ENCODE peak calls at places on chromosome 11, in seven cellular contexts. X, I, M, O, B, L and H are unnamed samples.

GRCh38 chr11:62088331-62088933 is 35.4 kb upstream of the INCENP start:
- DNase-seq in X (no peak), I (peak; percentile 28), M (no peak), O (no peak), B (no peak), L (no peak), H (no peak)

GRCh38 chr11:40388097-40388818 is 1071.2 kb downstream of the LRRC4C start:
- DNase-seq in X (no peak), I (no peak), M (no peak), O (no peak), B (no peak), L (no peak), H (peak; percentile 70)

GRCh38 chr11:129192150-129192549 is at the start of gene ARHGAP32:
- DNase-seq in X (no peak), I (peak; percentile 8), M (no peak), O (no peak), B (no peak), L (no peak), H (no peak)

GRCh38 chr11:83778598-83778997 is 492.4 kb upstream of the CCDC90B start:
- DNase-seq in X (no peak), I (no peak), M (no peak), O (no peak), B (no peak), L (no peak), H (no peak)

GRCh38 chr11:107043242-107043991 is 25.1 kb upstream of the GUCY1A2 start:
- DNase-seq in X (no peak), I (no peak), M (no peak), O (no peak), B (peak; percentile 71), L (no peak), H (peak; percentile 82)

GRCh38 chr11:30815619-30816018 is 229.5 kb upstream of the MPPED2 start:
- DNase-seq in X (no peak), I (no peak), M (no peak), O (no peak), B (no peak), L (no peak), H (no peak)

GRCh38 chr11:17531818-17532131 is 12.4 kb downstream of the USH1C start:
- DNase-seq in X (no peak), I (no peak), M (no peak), O (no peak), B (no peak), L (peak; percentile 33), H (peak; percentile 64)

GRCh38 chr11:83265331-83265730 is 20.8 kb downstream of the CCDC90B start:
- DNase-seq in X (no peak), I (no peak), M (no peak), O (no peak), B (no peak), L (no peak), H (peak; percentile 64)

GRCh38 chr11:71305451-71306125 is 53.2 kb upstream of the SHANK2 start:
- DNase-seq in X (no peak), I (no peak), M (no peak), O (peak; percentile 38), B (no peak), L (no peak), H (no peak)

GRCh38 chr11:106621479-106621878 is 396.8 kb downstream of the GUCY1A2 start:
- DNase-seq in X (no peak), I (no peak), M (no peak), O (no peak), B (no peak), L (no peak), H (no peak)

GRCh38 chr11:120186799-120187591 is 23.8 kb upstream of the OAF start:
- DNase-seq in X (no peak), I (no peak), M (no peak), O (no peak), B (peak; percentile 50), L (peak; percentile 50), H (peak; percentile 61)

GRCh38 chr11:8368772-8369171 is 105.1 kb upstream of the LMO1 start:
- DNase-seq in X (no peak), I (no peak), M (no peak), O (no peak), B (no peak), L (no peak), H (no peak)

GRCh38 chr11:68118753-68119448 is 2.3 kb downstream of the CHKA start:
- DNase-seq in X (no peak), I (no peak), M (peak; percentile 9), O (no peak), B (peak; percentile 79), L (no peak), H (peak; percentile 38)

GRCh38 chr11:128216198-128216597 is 371.2 kb downstream of the ETS1 start:
- DNase-seq in X (no peak), I (no peak), M (no peak), O (no peak), B (no peak), L (no peak), H (no peak)

DNA sequence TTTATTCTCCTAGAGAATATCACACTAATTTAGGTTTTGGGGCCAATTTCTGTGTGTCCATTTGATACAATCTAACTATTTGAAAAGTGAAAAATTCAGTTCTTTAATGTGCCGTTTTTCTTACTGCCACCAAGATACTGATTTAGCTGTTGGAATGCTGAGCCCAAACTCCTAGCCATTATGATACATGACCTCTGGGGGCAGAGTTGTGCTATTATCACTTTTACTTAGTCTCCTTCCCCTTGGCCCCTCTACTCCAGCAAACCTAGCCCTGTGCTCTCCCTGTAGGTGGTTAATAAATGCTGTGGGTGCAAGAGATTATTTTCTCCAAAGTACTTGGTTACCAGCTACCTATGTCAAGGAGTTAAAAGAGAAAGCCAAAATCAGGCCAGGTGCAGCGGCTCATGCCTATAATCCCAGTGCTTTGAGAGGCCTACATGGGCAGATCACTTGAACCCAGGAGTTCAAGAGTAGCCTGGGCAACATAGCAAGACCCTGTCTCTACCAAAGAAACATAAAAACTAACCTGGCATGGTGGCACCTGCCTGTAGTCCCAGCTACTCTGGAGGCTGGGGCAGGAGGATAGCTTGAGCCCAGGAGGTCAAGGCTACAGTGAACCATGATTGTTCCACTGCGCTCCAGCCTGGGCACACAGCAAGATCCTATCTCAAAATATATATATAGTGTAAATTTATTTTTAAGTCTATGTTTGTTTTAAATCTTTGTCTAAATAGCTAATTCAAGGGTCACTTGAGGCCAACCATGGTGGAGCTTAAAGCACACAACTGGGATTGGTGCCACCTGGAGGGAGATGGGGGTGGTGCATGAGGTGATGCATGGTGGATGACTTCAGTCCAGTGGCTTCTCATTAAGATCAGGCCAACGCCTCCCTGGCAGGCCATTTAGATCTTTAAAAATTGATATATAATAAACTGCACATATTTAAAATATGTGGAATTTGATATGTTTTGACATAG is 193.2 kb upstream of the PLET1 start:
- DNase-seq in X (peak; percentile 34), I (peak; percentile 30), M (peak; percentile 70), O (peak; percentile 85), B (no peak), L (peak; percentile 29), H (peak; percentile 12)
- TF ChIP-seq RAD21 in X (peak; percentile 40), I (no peak), M (peak; percentile 39), O (peak; percentile 59), B (peak; percentile 4), L (no peak), H (peak; percentile 42)

GRCh38 chr11:130478881-130479280 is 30.4 kb downstream of the ADAMTS15 start:
- DNase-seq in X (no peak), I (no peak), M (no peak), O (peak; percentile 45), B (no peak), L (no peak), H (peak; percentile 34)

GRCh38 chr11:130477646-130478203 is 29.3 kb downstream of the ADAMTS15 start:
- DNase-seq in X (no peak), I (no peak), M (no peak), O (no peak), B (no peak), L (no peak), H (peak; percentile 18)

GRCh38 chr11:130476922-130477491 is 28.6 kb downstream of the ADAMTS15 start:
- DNase-seq in X (no peak), I (no peak), M (no peak), O (peak; percentile 40), B (no peak), L (no peak), H (no peak)

GRCh38 chr11:130476200-130476921 is 27.9 kb downstream of the ADAMTS15 start:
- DNase-seq in X (no peak), I (no peak), M (no peak), O (peak; percentile 30), B (no peak), L (no peak), H (peak; percentile 10)

DNA sequence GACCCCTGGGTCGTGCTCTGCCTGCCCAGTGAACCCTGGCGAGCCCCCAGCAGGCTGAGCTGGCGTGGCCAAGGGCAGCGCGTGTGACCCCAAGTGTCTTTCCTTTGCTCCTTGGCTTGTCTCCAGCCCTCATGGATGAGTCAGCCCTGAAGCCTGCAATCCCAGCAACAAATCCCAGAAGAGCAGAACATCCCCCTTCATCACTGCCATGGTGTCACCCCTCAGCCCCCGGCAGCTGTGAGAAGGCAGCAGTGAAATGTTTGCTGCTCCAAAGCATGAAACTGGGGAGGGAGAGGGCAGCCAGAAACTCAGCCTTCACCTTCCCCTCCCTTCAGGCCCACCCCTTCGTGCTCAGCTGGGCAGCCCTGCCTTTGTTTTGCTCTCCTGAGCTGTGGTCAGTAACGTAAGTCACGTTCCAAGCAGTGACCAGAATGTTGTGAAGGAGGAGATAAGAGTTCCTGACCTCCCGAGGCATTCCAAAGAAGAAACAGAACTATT is 29.8 kb downstream of the ADAMTS15 start:
- DNase-seq in X (no peak), I (peak; percentile 49), M (no peak), O (peak; percentile 44), B (no peak), L (no peak), H (peak; percentile 95)
- H3K4me1 ChIP-seq in X (peaks cover 8% of the 10 kb centered on the region), I (peaks cover 24% of the 10 kb centered on the region), M (no peaks in the 10 kb centered on the region), O (peaks cover 2% of the 10 kb centered on the region), B (no peaks in the 10 kb centered on the region), L (no peaks in the 10 kb centered on the region), H (peaks cover 45% of the 10 kb centered on the region)

GRCh38 chr11:99069831-99070444 is 49.2 kb downstream of the CNTN5 start:
- DNase-seq in X (no peak), I (no peak), M (no peak), O (peak; percentile 51), B (peak; percentile 4), L (peak; percentile 3), H (no peak)
- TF ChIP-seq CEBPB in X (no peak), I (no peak), M (no peak), O (no peak), B (no peak), L (no peak), H (no peak)

DNA sequence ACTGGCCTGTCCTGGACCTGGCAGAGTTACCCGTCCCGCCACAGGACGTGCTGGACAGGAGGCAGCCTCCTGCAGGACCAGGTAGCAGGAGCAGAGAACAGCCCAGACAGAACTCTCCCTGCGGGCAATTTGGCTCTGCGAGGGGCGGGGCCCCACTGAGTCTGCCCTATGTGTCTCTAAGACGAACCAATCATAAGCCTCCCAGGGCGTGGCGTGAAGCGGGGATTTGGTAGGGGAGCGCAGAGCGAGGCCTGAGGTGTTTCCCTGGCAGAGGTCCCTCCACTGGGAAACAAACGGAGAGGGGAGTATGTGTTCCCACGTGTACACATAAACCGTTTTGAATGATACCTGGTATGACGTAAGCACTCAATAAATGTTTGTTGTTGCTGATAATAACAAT is 7.4 kb downstream of the CD82 start:
- DNase-seq in X (no peak), I (no peak), M (no peak), O (peak; percentile 64), B (no peak), L (no peak), H (no peak)
- TF ChIP-seq RAD21 in X (no peak), I (no peak), M (no peak), O (no peak), B (no peak), L (no peak), H (no peak)

DNA sequence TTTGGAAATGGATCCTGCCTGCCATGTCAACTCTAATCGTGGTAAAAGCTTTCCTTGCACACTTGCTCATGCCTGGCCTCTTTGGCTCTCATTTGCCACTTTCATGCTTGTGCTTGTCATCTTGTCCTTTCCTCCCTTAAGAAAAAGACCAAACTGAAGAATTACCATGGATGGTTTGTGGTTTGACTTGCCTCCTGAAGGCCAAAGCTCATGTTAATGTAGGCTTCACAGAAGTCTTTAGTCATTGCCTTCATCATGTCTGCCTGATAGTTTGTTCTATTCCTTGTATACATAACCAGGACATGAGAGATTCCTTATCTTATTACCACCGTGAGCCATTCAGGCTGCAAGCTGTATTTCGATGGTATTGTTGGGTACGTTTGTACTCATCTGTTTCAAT is 17.3 kb downstream of the TEAD1 start:
- DNase-seq in X (no peak), I (no peak), M (peak; percentile 45), O (no peak), B (no peak), L (peak; percentile 56), H (peak; percentile 86)
- H3K4me1 ChIP-seq in X (peaks cover 92% of the 10 kb centered on the region), I (peaks cover 93% of the 10 kb centered on the region), M (peaks cover 63% of the 10 kb centered on the region), O (peaks cover 39% of the 10 kb centered on the region), B (no peaks in the 10 kb centered on the region), L (peaks cover 93% of the 10 kb centered on the region), H (peaks cover 55% of the 10 kb centered on the region)